ENCODE peak calls at places on chromosomes 5 and 9, in four cellular contexts. F is thyroid gland, J is H9, L is A549. N is an unnamed sample.

GRCh38 chr5:10536511-10536910 is 27.4 kb upstream of the ANKRD33B start:
- DNase-seq in F (no peak), J (no peak), L (no peak), N (no peak)

GRCh38 chr9:81411961-81412360 is 277.4 kb downstream of the TLE1 start:
- DNase-seq in F (no peak), J (no peak), L (no peak), N (no peak)

GRCh38 chr9:752201-752600 is 89.3 kb upstream of the DMRT1 start:
- DNase-seq in F (no peak), J (no peak), L (no peak), N (no peak)

GRCh38 chr5:168359820-168360460 is 68.5 kb downstream of the WWC1 start:
- DNase-seq in F (no peak), J (no peak), L (no peak), N (no peak)

GRCh38 chr5:136011427-136012001 is 17.3 kb upstream of the TGFBI start:
- DNase-seq in F (no peak), J (no peak), L (peak; percentile 84), N (no peak)

GRCh38 chr9:33264473-33265177 is at the start of the genes BAG1 and CHMP5:
- DNase-seq in F (peak; percentile 100), J (peak; percentile 99), L (peak; percentile 99), N (peak; percentile 100)

GRCh38 chr9:35845824-35846771 is 17.1 kb downstream of the TMEM8B start:
- DNase-seq in F (peak; percentile 51), J (peak; percentile 74), L (no peak), N (no peak)

GRCh38 chr5:151661096-151661495 is 25.6 kb downstream of the SPARC start:
- DNase-seq in F (no peak), J (no peak), L (no peak), N (no peak)

GRCh38 chr9:104075801-104076753 is 18.0 kb upstream of the SMC2 start:
- DNase-seq in F (no peak), J (no peak), L (no peak), N (no peak)

GRCh38 chr5:127363403-127363802 is 72.8 kb downstream of the MEGF10 start:
- DNase-seq in F (no peak), J (no peak), L (no peak), N (no peak)

GRCh38 chr5:27377626-27378025 is 339.2 kb upstream of the CDH9 start:
- DNase-seq in F (no peak), J (no peak), L (no peak), N (no peak)

GRCh38 chr9:121584421-121584820 is 67.0 kb upstream of the DAB2IP start:
- DNase-seq in F (no peak), J (no peak), L (no peak), N (no peak)

GRCh38 chr9:133762488-133763271 is 24.5 kb upstream of the SARDH start:
- DNase-seq in F (peak; percentile 2), J (peak; percentile 17), L (no peak), N (no peak)

GRCh38 chr9:129619787-129620668 is 873 bp downstream of the C9orf50 start:
- DNase-seq in F (peak; percentile 34), J (peak; percentile 57), L (peak; percentile 49), N (no peak)

GRCh38 chr5:168916266-168916665 is 337.1 kb upstream of the PANK3 start:
- DNase-seq in F (peak; percentile 30), J (peak; percentile 76), L (no peak), N (no peak)

DNA sequence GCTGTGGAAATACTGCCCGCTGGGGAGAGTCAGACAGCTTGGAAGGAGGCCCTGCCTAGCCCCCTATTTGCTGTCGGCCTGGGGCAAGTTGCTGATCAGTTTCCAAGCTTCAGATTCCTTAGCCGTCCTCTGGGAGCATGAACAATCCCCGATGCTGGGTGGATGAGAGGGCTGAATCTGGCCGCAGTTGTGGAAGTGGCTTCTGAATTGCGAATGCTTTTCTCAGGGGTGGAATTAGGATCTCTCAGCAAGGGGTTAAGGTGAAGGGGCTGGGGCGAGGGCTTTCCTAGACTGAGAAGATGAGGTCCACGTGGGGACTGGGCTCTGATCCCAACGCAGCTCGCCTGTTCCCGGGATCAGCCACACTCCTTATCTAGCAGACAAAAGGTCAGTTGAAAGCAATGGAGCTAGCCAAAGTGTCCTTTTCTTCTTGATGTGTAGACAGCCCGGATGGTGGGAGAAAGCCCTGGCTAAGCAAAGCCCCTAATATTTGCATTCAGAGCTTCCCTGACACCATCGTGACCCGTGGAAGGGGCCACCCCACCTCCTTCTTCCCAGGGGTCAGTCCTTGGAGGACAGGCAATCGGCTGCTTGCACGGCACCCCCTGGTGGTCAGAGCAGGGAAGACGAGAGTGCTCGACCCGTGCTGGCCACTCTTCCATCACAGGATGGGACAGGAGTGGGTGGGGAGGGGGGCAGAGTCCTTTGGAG is 54.9 kb downstream of the COL15A1 start:
- DNase-seq in F (peak; percentile 71), J (peak; percentile 89), L (peak; percentile 60), N (peak; percentile 5)
- H3K27ac ChIP-seq in F (no peak overlapping the region), J (no peak overlapping the region), L (peak overlapping the region; percentile 37), N (no peak overlapping the region)

GRCh38 chr9:17470015-17470414 is 108.9 kb upstream of the SH3GL2 start:
- DNase-seq in F (no peak), J (no peak), L (no peak), N (no peak)
- H3K4me1 ChIP-seq in F (no peaks in the 10 kb centered on the region), J (no peaks in the 10 kb centered on the region), L (no peaks in the 10 kb centered on the region), N (no peaks in the 10 kb centered on the region)

GRCh38 chr5:56123531-56124243 is 109.4 kb downstream of the ANKRD55 start:
- DNase-seq in F (peak; percentile 20), J (peak; percentile 57), L (peak; percentile 99), N (no peak)
- H3K27ac ChIP-seq in F (no peak overlapping the region), J (no peak overlapping the region), L (peak overlapping the region; percentile 96), N (no peak overlapping the region)

GRCh38 chr5:172871561-172871960 is 37.5 kb downstream of the ERGIC1 start:
- DNase-seq in F (no peak), J (no peak), L (no peak), N (no peak)

GRCh38 chr5:172871982-172872381 is 37.9 kb downstream of the ERGIC1 start:
- DNase-seq in F (no peak), J (no peak), L (no peak), N (no peak)

GRCh38 chr5:172874647-172875371 is 40.8 kb downstream of the ERGIC1 start:
- DNase-seq in F (peak; percentile 59), J (no peak), L (no peak), N (no peak)

GRCh38 chr5:172873513-172873912 is 39.5 kb downstream of the ERGIC1 start:
- DNase-seq in F (no peak), J (no peak), L (no peak), N (no peak)

DNA sequence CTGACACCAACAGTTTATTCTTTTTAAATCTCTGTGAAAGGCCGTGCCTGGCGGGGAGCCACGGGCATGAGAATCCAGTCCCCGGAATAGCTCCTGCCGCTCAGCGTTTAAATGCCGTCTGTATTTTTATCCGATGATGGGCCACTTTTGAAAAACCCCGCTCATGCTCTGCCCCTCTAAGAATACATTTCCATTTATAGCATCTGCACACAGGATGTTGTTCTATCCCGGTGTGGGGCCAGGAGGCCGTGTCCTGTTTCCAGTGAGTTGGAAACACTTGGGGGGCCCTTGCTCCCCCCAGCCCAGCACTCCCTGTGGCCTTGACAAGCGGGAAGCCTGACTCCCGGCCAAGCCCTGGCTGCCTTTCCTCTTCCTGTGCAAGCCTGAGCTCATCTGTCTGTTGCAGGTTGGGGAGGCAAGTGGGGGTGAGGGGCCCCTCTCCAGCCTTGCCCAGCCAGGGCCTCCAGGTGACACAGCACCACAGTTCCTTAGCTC is 39.0 kb downstream of the ERGIC1 start:
- DNase-seq in F (peak; percentile 96), J (no peak), L (no peak), N (no peak)
- H3K4me1 ChIP-seq in F (peaks cover 78% of the 10 kb centered on the region), J (no peaks in the 10 kb centered on the region), L (peaks cover 86% of the 10 kb centered on the region), N (no peaks in the 10 kb centered on the region)

GRCh38 chr5:6253846-6254245 is 124.5 kb downstream of the MED10 start:
- DNase-seq in F (no peak), J (no peak), L (no peak), N (no peak)

GRCh38 chr5:6253281-6253680 is 125.1 kb downstream of the MED10 start:
- DNase-seq in F (no peak), J (no peak), L (no peak), N (no peak)

GRCh38 chr5:6255956-6256355 is 122.4 kb downstream of the MED10 start:
- DNase-seq in F (no peak), J (no peak), L (no peak), N (no peak)

GRCh38 chr5:6260846-6261245 is 117.5 kb downstream of the MED10 start:
- DNase-seq in F (no peak), J (no peak), L (no peak), N (no peak)

GRCh38 chr5:6256901-6257300 is 121.4 kb downstream of the MED10 start:
- DNase-seq in F (no peak), J (no peak), L (no peak), N (no peak)
- H3K27ac ChIP-seq in F (no peak overlapping the region), J (no peak overlapping the region), L (no peak overlapping the region), N (no peak overlapping the region)

GRCh38 chr5:177330991-177331837 is 19.5 kb upstream of the MXD3 start:
- DNase-seq in F (no peak), J (no peak), L (no peak), N (no peak)

GRCh38 chr5:177325868-177326381 is 14.2 kb upstream of the MXD3 start:
- DNase-seq in F (no peak), J (no peak), L (no peak), N (no peak)

GRCh38 chr5:177329883-177330282 is 18.2 kb upstream of the MXD3 start:
- DNase-seq in F (no peak), J (no peak), L (no peak), N (no peak)

GRCh38 chr5:177327539-177328522 is 16.1 kb upstream of the MXD3 start:
- DNase-seq in F (no peak), J (peak; percentile 30), L (no peak), N (no peak)

GRCh38 chr5:177328545-177329231 is 17.0 kb upstream of the MXD3 start:
- DNase-seq in F (no peak), J (no peak), L (no peak), N (no peak)
- H3K4me1 ChIP-seq in F (no peaks in the 10 kb centered on the region), J (peaks cover 9% of the 10 kb centered on the region), L (peaks cover 43% of the 10 kb centered on the region), N (no peaks in the 10 kb centered on the region)

GRCh38 chr9:105114318-105114717 is 130.1 kb upstream of the SLC44A1 start:
- DNase-seq in F (no peak), J (no peak), L (no peak), N (no peak)

GRCh38 chr9:105117111-105117682 is 127.3 kb upstream of the SLC44A1 start:
- DNase-seq in F (no peak), J (no peak), L (no peak), N (no peak)

GRCh38 chr9:105118646-105119045 is 125.8 kb upstream of the SLC44A1 start:
- DNase-seq in F (no peak), J (no peak), L (no peak), N (no peak)

GRCh38 chr9:105116047-105116868 is 128.2 kb upstream of the SLC44A1 start:
- DNase-seq in F (no peak), J (peak; percentile 31), L (no peak), N (no peak)

GRCh38 chr9:105114956-105115728 is 129.3 kb upstream of the SLC44A1 start:
- DNase-seq in F (peak; percentile 13), J (no peak), L (no peak), N (no peak)
- H3K27ac ChIP-seq in F (no peak overlapping the region), J (no peak overlapping the region), L (no peak overlapping the region), N (no peak overlapping the region)

N was measured in effector memory CD4-positive, alpha-beta T cell.